ENCODE peak calls at places on chromosome 11, in seven cellular contexts. S, J, G, Z, T, F and R are unnamed samples.

GRCh38 chr11:74417379-74417804 is 19.2 kb upstream of the PGM2L1 start:
- DNase-seq in S (no peak), Z (no peak), T (no peak), F (no peak), J (no peak), G (peak), R (no peak)

GRCh38 chr11:75495749-75496641 is 29.7 kb downstream of the GDPD5 start:
- DNase-seq in S (no peak), J (peak), T (no peak), F (no peak), G (no peak), Z (no peak), R (no peak)

GRCh38 chr11:76856111-76856510 is 4.6 kb upstream of the ACER3 start:
- DNase-seq in Z (no peak), G (no peak), F (no peak), T (no peak), J (no peak), S (no peak), R (no peak)

GRCh38 chr11:17538054-17538453 is 6.2 kb downstream of the USH1C start:
- DNase-seq in F (no peak), Z (no peak), S (no peak), G (no peak), J (no peak), T (no peak), R (no peak)

GRCh38 chr11:77090046-77090372 is 12.6 kb upstream of the OMP start:
- DNase-seq in Z (no peak), G (no peak), F (no peak), T (no peak), S (no peak), J (no peak), R (no peak)

GRCh38 chr11:2096919-2097301 is 42.3 kb downstream of the IGF2 start:
- DNase-seq in Z (no peak), F (no peak), S (peak), G (no peak), J (no peak), T (no peak), R (no peak)

GRCh38 chr11:11505190-11505589 is 116.6 kb downstream of the GALNT18 start:
- DNase-seq in J (no peak), F (no peak), Z (no peak), S (no peak), G (peak), T (no peak), R (no peak)

GRCh38 chr11:132898021-132898420 is 634.3 kb downstream of the OPCML start:
- DNase-seq in Z (no peak), S (no peak), T (no peak), G (peak), J (no peak), F (peak), R (no peak)

GRCh38 chr11:2305140-2305861 is 3.5 kb downstream of the TSPAN32 start:
- DNase-seq in Z (peak), S (peak), T (peak), J (peak), F (peak), G (peak), R (peak)

GRCh38 chr11:12071574-12071973 is 38.8 kb upstream of the MICAL2 start:
- DNase-seq in S (no peak), T (no peak), G (no peak), J (peak), F (no peak), Z (no peak), R (no peak)

GRCh38 chr11:112995423-112996084 is 34.3 kb downstream of the NCAM1 start:
- DNase-seq in T (no peak), F (no peak), Z (no peak), S (no peak), J (no peak), G (no peak), R (no peak)

GRCh38 chr11:78039919-78040671 is 17.0 kb upstream of the KCTD14 start:
- DNase-seq in G (peak), S (peak), J (peak), F (peak), Z (peak), T (peak), R (peak)

GRCh38 chr11:83921447-83922192 is 635.5 kb upstream of the CCDC90B start:
- DNase-seq in Z (no peak), S (no peak), F (no peak), T (no peak), G (no peak), J (no peak), R (no peak)

GRCh38 chr11:70695086-70695960 is 297.0 kb downstream of the CTTN start:
- DNase-seq in T (no peak), G (peak), Z (no peak), F (no peak), J (no peak), S (no peak), R (no peak)

GRCh38 chr11:72589802-72590761 is 84.1 kb downstream of the PDE2A start:
- DNase-seq in Z (peak), J (peak), F (no peak), G (no peak), S (no peak), T (peak), R (no peak)

GRCh38 chr11:62545437-62546243 is 966 bp downstream of the AHNAK start:
- DNase-seq in F (peak), S (peak), T (peak), Z (peak), G (peak), J (peak), R (peak)

GRCh38 chr11:1258401-1259075 is 35.7 kb downstream of the MUC5B start:
- DNase-seq in T (no peak), G (no peak), Z (no peak), F (no peak), S (no peak), J (no peak), R (no peak)

GRCh38 chr11:60485987-60486386 is 6.6 kb upstream of the MS4A12 start:
- DNase-seq in F (no peak), T (peak), J (peak), Z (peak), G (no peak), S (peak), R (no peak)

GRCh38 chr11:2186669-2187266 is 15.2 kb upstream of the TH start:
- DNase-seq in Z (peak), T (no peak), F (peak), J (peak), S (no peak), G (no peak), R (peak)

GRCh38 chr11:69437001-69437875 is 44.2 kb upstream of the LINC01488 start:
- DNase-seq in G (no peak), F (no peak), T (peak), J (peak), Z (no peak), S (no peak), R (peak)

GRCh38 chr11:117870176-117870952 is 6.1 kb downstream of the FXYD6 start:
- DNase-seq in Z (no peak), G (no peak), S (no peak), T (no peak), F (no peak), J (no peak), R (no peak)

GRCh38 chr11:64690235-64690634 is 32.8 kb downstream of the NRXN2 start:
- DNase-seq in G (no peak), J (no peak), F (no peak), T (no peak), S (no peak), Z (no peak), R (no peak)
- H3K4me3 ChIP-seq in G (no peak), J (no peak), F (no peak), T (no peak), S (no peak), Z (no peak), R (no peak)

DNA sequence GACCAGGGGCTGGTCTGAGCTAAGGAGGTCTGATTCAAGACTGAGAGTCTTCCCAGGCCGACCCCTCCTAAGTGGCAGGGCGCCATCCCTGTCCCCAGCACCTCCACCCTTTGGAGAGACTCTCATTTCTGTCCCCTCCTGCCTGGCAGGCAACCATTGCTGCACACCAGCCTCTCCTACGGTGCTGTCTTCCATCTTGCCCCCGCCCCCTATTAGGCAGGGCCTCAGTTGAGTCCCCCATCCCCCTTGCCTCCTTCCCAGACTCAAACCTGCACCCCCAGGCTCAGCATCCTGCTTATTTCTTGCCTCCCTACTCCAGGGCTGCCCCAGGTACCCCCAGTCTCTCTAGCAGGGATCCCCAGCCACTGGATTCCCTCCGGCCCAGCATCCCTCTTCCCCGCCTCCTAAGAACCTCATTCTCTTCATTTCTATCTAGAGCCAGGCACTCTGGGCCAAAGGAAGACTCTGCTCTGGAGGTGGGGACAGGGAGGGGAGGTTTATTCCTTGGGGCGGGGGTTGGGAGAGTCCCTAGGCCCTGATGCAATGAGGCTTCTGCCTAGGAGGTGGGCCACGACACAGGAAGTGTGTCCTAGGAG is 1.7 kb upstream of the RCOR2 start:
- DNase-seq in S (no peak), F (no peak), Z (no peak), G (no peak), J (no peak), T (no peak), R (no peak)
- H3K4me3 ChIP-seq in S (peak), F (no peak), Z (no peak), G (no peak), J (no peak), T (no peak), R (no peak)

GRCh38 chr11:61516191-61516590 is 7.6 kb downstream of the LRRC10B start:
- DNase-seq in G (no peak), F (no peak), S (no peak), Z (no peak), J (no peak), T (no peak), R (no peak)
- H3K4me3 ChIP-seq in G (no peak), F (no peak), S (no peak), Z (no peak), J (no peak), T (no peak), R (no peak)

GRCh38 chr11:119422505-119423416 is at the start of gene THY1:
- DNase-seq in Z (no peak), T (no peak), F (no peak), S (no peak), J (no peak), G (peak), R (no peak)

GRCh38 chr11:119426142-119426541 is 3.2 kb upstream of the THY1 start:
- DNase-seq in J (no peak), Z (no peak), G (no peak), S (no peak), T (no peak), F (no peak), R (no peak)

GRCh38 chr11:119424775-119425174 is 1.8 kb upstream of the THY1 start:
- DNase-seq in F (no peak), S (no peak), J (no peak), G (no peak), T (no peak), Z (no peak), R (no peak)

GRCh38 chr11:119423459-119424254 is 685 bp upstream of the THY1 start:
- DNase-seq in Z (no peak), T (no peak), J (no peak), G (peak), S (no peak), F (no peak), R (no peak)

GRCh38 chr11:119424276-119424675 is 1.3 kb upstream of the THY1 start:
- DNase-seq in F (no peak), S (no peak), G (no peak), T (no peak), Z (no peak), J (no peak), R (no peak)
- H3K4me3 ChIP-seq in F (no peak), S (no peak), G (no peak), T (no peak), Z (no peak), J (no peak), R (no peak)

GRCh38 chr11:102832612-102833011 is 10.8 kb downstream of the MMP3 start:
- DNase-seq in S (no peak), J (no peak), F (no peak), Z (no peak), G (no peak), T (no peak), R (no peak)
- H3K4me3 ChIP-seq in S (no peak), J (no peak), F (no peak), Z (no peak), G (no peak), T (no peak), R (no peak)

GRCh38 chr11:110077866-110078325 is 15.3 kb upstream of the ZC3H12C start:
- DNase-seq in J (no peak), T (no peak), G (peak), Z (peak), F (peak), S (no peak), R (peak)
- H3K4me3 ChIP-seq in J (no peak), T (no peak), G (no peak), Z (no peak), F (no peak), S (no peak), R (no peak)

GRCh38 chr11:111655924-111656323 is 53.7 kb downstream of the SIK2 start:
- DNase-seq in S (no peak), T (no peak), J (no peak), Z (no peak), F (no peak), G (no peak), R (no peak)
- H3K4me3 ChIP-seq in S (no peak), T (no peak), J (no peak), Z (no peak), F (no peak), G (no peak), R (no peak)

DNA sequence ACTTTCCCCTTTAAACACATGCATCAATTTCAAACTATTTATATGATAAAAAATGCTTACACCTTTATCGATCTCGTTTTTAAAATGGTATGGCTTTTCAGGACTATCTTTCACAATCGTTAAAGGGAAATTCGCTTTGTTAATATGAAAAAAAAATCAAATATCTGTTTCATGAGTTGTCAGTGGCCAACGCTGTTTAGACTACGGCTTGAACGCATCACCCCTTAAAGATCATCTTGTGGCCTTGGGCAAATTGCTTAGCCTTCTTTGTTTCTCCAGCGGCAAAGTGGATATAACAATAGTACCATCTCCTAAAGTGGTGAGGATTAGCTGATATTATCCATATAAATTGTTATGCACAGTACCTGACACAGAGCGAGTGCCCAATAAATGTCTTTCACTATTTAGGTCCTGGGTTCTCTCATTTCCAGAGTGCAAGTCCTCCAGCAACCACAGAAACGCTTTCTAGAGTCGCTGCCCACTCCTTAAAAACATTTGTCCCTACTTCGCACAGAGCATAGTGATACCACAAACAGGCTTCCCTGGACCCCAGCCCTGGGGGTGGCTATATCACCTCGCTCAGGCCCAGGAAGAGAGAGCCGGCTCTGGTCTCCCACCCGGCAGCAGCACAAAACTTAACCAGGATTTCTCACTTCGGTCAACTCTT is 904 bp downstream of the SLC35F2 start:
- DNase-seq in F (peak), J (peak), G (peak), T (no peak), S (no peak), Z (peak), R (no peak)
- H3K4me3 ChIP-seq in F (peak), J (peak), G (peak), T (peak), S (peak), Z (peak), R (peak)

DNA sequence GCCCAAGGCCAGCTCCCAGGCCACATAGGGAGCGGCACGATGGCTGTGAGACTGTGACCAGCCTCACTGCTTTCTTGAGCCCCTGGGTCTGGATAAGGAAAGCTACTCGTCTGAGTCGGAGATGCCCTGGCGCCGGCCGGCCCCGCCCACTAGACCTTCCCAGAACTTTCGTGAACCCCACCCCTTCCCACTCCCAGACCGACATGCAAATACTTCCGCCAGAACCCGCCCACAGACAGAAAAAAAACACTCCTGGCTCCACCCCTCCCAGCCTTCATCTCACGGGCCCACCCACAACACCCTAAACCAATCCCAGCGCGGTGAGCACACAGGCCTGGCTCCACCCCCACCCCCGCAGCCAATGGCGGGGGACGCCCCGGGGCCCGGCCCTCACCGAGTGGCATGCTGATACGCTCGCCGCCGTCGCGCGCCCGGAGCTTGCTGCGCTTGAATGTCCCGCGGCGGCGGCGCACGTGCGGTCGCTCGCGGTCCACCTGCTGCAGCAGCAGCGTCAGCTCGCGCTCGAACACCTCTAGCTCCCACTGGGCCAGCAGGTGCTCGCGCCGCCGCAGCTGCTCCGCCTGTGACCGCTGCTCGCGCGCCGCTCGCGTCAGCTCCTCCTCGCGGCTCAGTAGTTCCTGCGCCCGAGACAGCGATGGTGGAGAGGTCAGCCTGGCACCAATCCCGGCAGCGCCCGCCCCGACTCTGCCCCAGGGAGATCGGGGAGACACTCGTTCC is 7.0 kb downstream of the MAP3K11 start:
- DNase-seq in T (peak), S (peak), Z (no peak), G (peak), J (peak), F (peak), R (no peak)
- H3K4me3 ChIP-seq in T (no peak), S (peak), Z (no peak), G (peak), J (no peak), F (peak), R (no peak)